ENCODE peak calls at places on chromosomes 13 and 19, in six cellular contexts. One of them, this sample, is unnamed.

GRCh38 chr19:42254083-42254849 is 662 bp downstream of the ERF start:
- DNase-seq in testis: peak; percentile 85
- DNase-seq in gastrocnemius medialis: peak; percentile 50
- DNase-seq in HepG2: peak; percentile 76
- DNase-seq in tibial nerve: peak; percentile 79
- DNase-seq in H1: peak; percentile 83
- DNase-seq in this sample: peak; percentile 88

GRCh38 chr13:70812481-70812880 is 704.2 kb upstream of the KLHL1 start:
- DNase-seq in testis: no peak
- DNase-seq in tibial nerve: no peak
- DNase-seq in H1: no peak
- DNase-seq in gastrocnemius medialis: no peak
- DNase-seq in HepG2: no peak
- DNase-seq in this sample: no peak

GRCh38 chr13:111027481-111028439 is 87.3 kb upstream of the ARHGEF7 start:
- DNase-seq in H1: peak; percentile 28
- DNase-seq in gastrocnemius medialis: no peak
- DNase-seq in HepG2: peak; percentile 6
- DNase-seq in testis: no peak
- DNase-seq in tibial nerve: no peak
- DNase-seq in this sample: no peak

GRCh38 chr13:78599911-78600310 is 3.4 kb downstream of the POU4F1 start:
- DNase-seq in H1: no peak
- DNase-seq in tibial nerve: no peak
- DNase-seq in testis: no peak
- DNase-seq in HepG2: no peak
- DNase-seq in gastrocnemius medialis: no peak
- DNase-seq in this sample: no peak

GRCh38 chr19:42206871-42207755 is 10.4 kb downstream of the DEDD2 start:
- DNase-seq in tibial nerve: no peak
- DNase-seq in gastrocnemius medialis: no peak
- DNase-seq in H1: no peak
- DNase-seq in HepG2: no peak
- DNase-seq in testis: no peak
- DNase-seq in this sample: no peak

GRCh38 chr13:95474992-95475391 is 77.5 kb upstream of the CLDN10 start:
- DNase-seq in tibial nerve: no peak
- DNase-seq in HepG2: no peak
- DNase-seq in H1: no peak
- DNase-seq in testis: no peak
- DNase-seq in gastrocnemius medialis: no peak
- DNase-seq in this sample: no peak

GRCh38 chr13:111518161-111518791 is 197.8 kb downstream of the TEX29 start:
- DNase-seq in gastrocnemius medialis: no peak
- DNase-seq in testis: no peak
- DNase-seq in HepG2: no peak
- DNase-seq in H1: no peak
- DNase-seq in tibial nerve: no peak
- DNase-seq in this sample: no peak

GRCh38 chr13:44048326-44048725 is 168.6 kb downstream of the LACC1 start:
- DNase-seq in tibial nerve: no peak
- DNase-seq in testis: no peak
- DNase-seq in HepG2: peak; percentile 5
- DNase-seq in gastrocnemius medialis: no peak
- DNase-seq in H1: no peak
- DNase-seq in this sample: no peak

GRCh38 chr19:34481861-34482379 is 362 bp downstream of the WTIP start:
- DNase-seq in H1: peak; percentile 63
- DNase-seq in testis: no peak
- DNase-seq in HepG2: no peak
- DNase-seq in tibial nerve: no peak
- DNase-seq in gastrocnemius medialis: no peak
- DNase-seq in this sample: no peak

GRCh38 chr19:41903161-41903953 is 20.4 kb downstream of the ARHGEF1 start:
- DNase-seq in tibial nerve: no peak
- DNase-seq in H1: no peak
- DNase-seq in gastrocnemius medialis: no peak
- DNase-seq in testis: no peak
- DNase-seq in HepG2: no peak
- DNase-seq in this sample: no peak

GRCh38 chr13:104024416-104025170 is 958.4 kb upstream of the SLC10A2 start:
- DNase-seq in gastrocnemius medialis: no peak
- DNase-seq in tibial nerve: no peak
- DNase-seq in testis: no peak
- DNase-seq in HepG2: no peak
- DNase-seq in H1: no peak
- DNase-seq in this sample: no peak

GRCh38 chr13:36030670-36031331 is 100.4 kb downstream of the DCLK1 start:
- DNase-seq in HepG2: no peak
- DNase-seq in testis: no peak
- DNase-seq in tibial nerve: no peak
- DNase-seq in H1: no peak
- DNase-seq in gastrocnemius medialis: no peak
- DNase-seq in this sample: no peak

GRCh38 chr19:42303101-42303464 is 659 bp upstream of the PAFAH1B3 start:
- DNase-seq in testis: no peak
- DNase-seq in gastrocnemius medialis: no peak
- DNase-seq in HepG2: no peak
- DNase-seq in tibial nerve: no peak
- DNase-seq in H1: peak; percentile 50
- DNase-seq in this sample: no peak

GRCh38 chr13:113969973-113970611 is 3.8 kb downstream of the C13orf46 start:
- DNase-seq in tibial nerve: no peak
- DNase-seq in H1: no peak
- DNase-seq in gastrocnemius medialis: no peak
- DNase-seq in HepG2: no peak
- DNase-seq in testis: no peak
- DNase-seq in this sample: peak; percentile 68

GRCh38 chr13:99972190-99972731 is 694 bp upstream of the ZIC5 start:
- DNase-seq in testis: no peak
- DNase-seq in H1: no peak
- DNase-seq in tibial nerve: no peak
- DNase-seq in gastrocnemius medialis: no peak
- DNase-seq in HepG2: no peak
- DNase-seq in this sample: no peak

GRCh38 chr19:48573163-48573505 is 21.2 kb downstream of the SULT2B1 start:
- DNase-seq in HepG2: peak; percentile 34
- DNase-seq in gastrocnemius medialis: no peak
- DNase-seq in H1: no peak
- DNase-seq in testis: no peak
- DNase-seq in tibial nerve: no peak
- DNase-seq in this sample: no peak

GRCh38 chr19:53432088-53432661 is 391 bp downstream of the ZNF761 start:
- DNase-seq in tibial nerve: no peak
- DNase-seq in testis: no peak
- DNase-seq in HepG2: no peak
- DNase-seq in gastrocnemius medialis: no peak
- DNase-seq in H1: peak; percentile 56
- DNase-seq in this sample: peak; percentile 73

DNA sequence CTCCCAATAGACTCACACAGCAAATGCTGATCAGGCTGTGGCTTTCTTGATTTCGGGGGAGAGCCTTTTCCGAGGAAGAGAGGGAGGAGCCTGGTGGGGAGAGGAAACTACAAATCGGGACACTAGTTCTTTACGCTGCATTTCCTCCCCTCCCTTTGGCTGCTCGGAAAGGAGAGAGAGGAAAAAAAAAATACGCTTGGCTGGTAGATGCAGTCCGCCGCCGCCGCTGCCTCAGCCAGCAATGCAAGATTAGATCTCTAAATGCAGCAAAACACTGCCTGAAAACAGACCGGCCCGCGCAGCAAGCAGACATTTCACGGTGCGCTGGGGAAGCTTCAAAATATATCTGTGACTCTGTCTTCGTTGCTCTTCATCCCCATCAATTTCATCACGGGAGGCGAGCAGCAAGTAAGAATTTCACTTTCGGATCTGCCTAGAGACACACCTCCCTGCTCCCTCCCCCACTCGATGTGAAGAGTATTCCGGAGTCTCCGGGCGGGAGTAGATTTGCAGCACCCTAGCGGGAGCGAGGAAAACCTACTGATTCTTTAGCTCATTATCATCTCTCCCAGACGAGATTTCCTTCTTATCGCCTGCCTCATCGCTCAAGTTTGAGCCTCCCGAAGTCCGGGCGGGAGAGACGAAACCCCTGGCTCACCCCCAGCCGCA is at the start of gene PCDH17:
- DNase-seq in HepG2: no peak
- DNase-seq in H1: peak; percentile 76
- DNase-seq in tibial nerve: no peak
- DNase-seq in testis: peak; percentile 63
- DNase-seq in gastrocnemius medialis: no peak
- DNase-seq in this sample: no peak
- H3K27me3 ChIP-seq in HepG2: peaks cover 13% of the 10 kb centered on the region
- H3K27me3 ChIP-seq in H1: peaks cover 69% of the 10 kb centered on the region
- H3K27me3 ChIP-seq in tibial nerve: peaks cover 67% of the 10 kb centered on the region
- H3K27me3 ChIP-seq in testis: no peaks in the 10 kb centered on the region
- H3K27me3 ChIP-seq in gastrocnemius medialis: peaks cover 51% of the 10 kb centered on the region
- H3K27me3 ChIP-seq in this sample: peaks cover 75% of the 10 kb centered on the region

GRCh38 chr19:1020868-1021425 is at the start of gene TMEM259:
- DNase-seq in H1: peak; percentile 97
- DNase-seq in gastrocnemius medialis: peak; percentile 97
- DNase-seq in testis: peak; percentile 99
- DNase-seq in HepG2: peak; percentile 92
- DNase-seq in tibial nerve: peak; percentile 96
- DNase-seq in this sample: peak; percentile 98
- TF ChIP-seq POLR2A in H1: no peak
- TF ChIP-seq POLR2A in gastrocnemius medialis: peak; percentile 85
- TF ChIP-seq POLR2A in testis: peak; percentile 30
- TF ChIP-seq POLR2A in HepG2: peak; percentile 71
- TF ChIP-seq POLR2A in tibial nerve: no peak
- TF ChIP-seq POLR2A in this sample: no peak

DNA sequence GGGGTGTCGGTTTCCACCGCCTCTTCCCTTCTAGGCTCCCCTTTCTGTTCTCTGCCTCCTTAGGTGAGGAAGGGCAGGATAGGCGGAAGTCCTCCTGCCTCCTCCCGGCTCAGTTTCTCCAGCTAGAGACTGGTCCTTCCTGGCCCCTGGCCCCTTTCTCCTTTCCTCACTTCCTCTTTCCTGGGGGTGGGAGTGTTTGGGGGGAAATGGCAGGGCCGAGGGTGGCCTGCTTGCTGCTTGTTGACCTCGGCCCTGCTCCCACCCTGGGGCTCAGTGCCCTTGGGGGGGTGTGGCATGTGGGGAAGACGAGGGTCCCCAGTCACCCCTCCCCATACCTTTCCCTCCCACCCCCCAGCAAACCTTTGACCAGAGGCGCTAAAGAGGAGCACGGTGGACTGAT is 5.0 kb downstream of the U2AF2 start:
- DNase-seq in H1: no peak
- DNase-seq in testis: no peak
- DNase-seq in gastrocnemius medialis: no peak
- DNase-seq in tibial nerve: no peak
- DNase-seq in HepG2: no peak
- DNase-seq in this sample: no peak
- H3K27me3 ChIP-seq in H1: no peaks in the 10 kb centered on the region
- H3K27me3 ChIP-seq in testis: no peaks in the 10 kb centered on the region
- H3K27me3 ChIP-seq in gastrocnemius medialis: no peaks in the 10 kb centered on the region
- H3K27me3 ChIP-seq in tibial nerve: no peaks in the 10 kb centered on the region
- H3K27me3 ChIP-seq in HepG2: no peaks in the 10 kb centered on the region
- H3K27me3 ChIP-seq in this sample: no peaks in the 10 kb centered on the region

GRCh38 chr19:2055871-2056809 is 5.1 kb upstream of the MKNK2 start:
- DNase-seq in HepG2: no peak
- DNase-seq in gastrocnemius medialis: peak; percentile 53
- DNase-seq in testis: peak; percentile 62
- DNase-seq in H1: peak; percentile 62
- DNase-seq in tibial nerve: peak; percentile 66
- DNase-seq in this sample: peak; percentile 78
- TF ChIP-seq POLR2A in HepG2: peak; percentile 70
- TF ChIP-seq POLR2A in gastrocnemius medialis: peak; percentile 30
- TF ChIP-seq POLR2A in testis: no peak
- TF ChIP-seq POLR2A in H1: no peak
- TF ChIP-seq POLR2A in tibial nerve: peak; percentile 29
- TF ChIP-seq POLR2A in this sample: no peak

GRCh38 chr19:47230122-47230920 is 678 bp downstream of the BBC3 start:
- DNase-seq in HepG2: peak; percentile 32
- DNase-seq in gastrocnemius medialis: peak; percentile 47
- DNase-seq in tibial nerve: peak; percentile 61
- DNase-seq in testis: peak; percentile 72
- DNase-seq in H1: peak; percentile 93
- DNase-seq in this sample: no peak
- H3K27me3 ChIP-seq in HepG2: peaks cover 4% of the 10 kb centered on the region
- H3K27me3 ChIP-seq in gastrocnemius medialis: no peaks in the 10 kb centered on the region
- H3K27me3 ChIP-seq in tibial nerve: no peaks in the 10 kb centered on the region
- H3K27me3 ChIP-seq in testis: no peaks in the 10 kb centered on the region
- H3K27me3 ChIP-seq in H1: no peaks in the 10 kb centered on the region
- H3K27me3 ChIP-seq in this sample: no peaks in the 10 kb centered on the region

GRCh38 chr13:105543742-105544141 is 991.7 kb downstream of the EFNB2 start:
- DNase-seq in H1: no peak
- DNase-seq in testis: no peak
- DNase-seq in tibial nerve: no peak
- DNase-seq in HepG2: no peak
- DNase-seq in gastrocnemius medialis: no peak
- DNase-seq in this sample: no peak
- TF ChIP-seq POLR2A in H1: no peak
- TF ChIP-seq POLR2A in testis: no peak
- TF ChIP-seq POLR2A in tibial nerve: no peak
- TF ChIP-seq POLR2A in HepG2: no peak
- TF ChIP-seq POLR2A in gastrocnemius medialis: no peak
- TF ChIP-seq POLR2A in this sample: no peak